ENCODE peak calls at places on chromosomes 3 and 15, in five cellular contexts. S is activated B cell treated with CpG ODN at 0.5 μM for 24 hours, W is thoracic aorta, M is lung, Y is BJ. E is an unnamed sample.

GRCh38 chr3:120344349-120344748 is 4.8 kb downstream of the LRRC58 start:
- DNase-seq in Y (no peak), M (no peak), W (no peak), S (no peak), E (no peak)

GRCh38 chr3:36461588-36461987 is 81.3 kb downstream of the STAC start:
- DNase-seq in M (no peak), W (no peak), Y (peak), S (no peak), E (no peak)

GRCh38 chr15:27873825-27874224 is 225.3 kb downstream of the OCA2 start:
- DNase-seq in M (no peak), W (no peak), Y (no peak), S (no peak), E (no peak)

GRCh38 chr3:143331336-143331735 is 211.8 kb downstream of the CHST2 start:
- DNase-seq in M (no peak), Y (no peak), W (no peak), S (no peak), E (no peak)

GRCh38 chr3:143586565-143586964 is 261.7 kb downstream of the SLC9A9 start:
- DNase-seq in W (no peak), Y (peak), M (no peak), S (no peak), E (no peak)

GRCh38 chr3:132597660-132598059 is 590 bp downstream of the ACKR4 start:
- DNase-seq in M (no peak), W (no peak), Y (no peak), S (no peak), E (no peak)

GRCh38 chr3:147195896-147196295 is 210.4 kb downstream of the ZIC4 start:
- DNase-seq in M (no peak), S (no peak), W (no peak), Y (no peak), E (no peak)

GRCh38 chr3:18987862-18988447 is 160.4 kb upstream of the KCNH8 start:
- DNase-seq in Y (no peak), M (no peak), S (no peak), W (no peak), E (no peak)

GRCh38 chr3:153029350-153029749 is 132.7 kb upstream of the RAP2B start:
- DNase-seq in Y (no peak), S (no peak), W (no peak), M (no peak), E (no peak)

GRCh38 chr3:158777171-158777873 is 24.5 kb upstream of the MFSD1 start:
- DNase-seq in W (no peak), Y (no peak), M (no peak), S (no peak), E (no peak)

GRCh38 chr3:132417695-132418520 is 606 bp downstream of the DNAJC13 start:
- DNase-seq in Y (no peak), W (peak), S (no peak), M (peak), E (no peak)

GRCh38 chr3:23455084-23455483 is 252.0 kb downstream of the UBE2E2 start:
- DNase-seq in S (no peak), Y (peak), M (no peak), W (no peak), E (no peak)

GRCh38 chr3:165854696-165855095 is 17.5 kb upstream of the BCHE start:
- DNase-seq in M (no peak), W (no peak), Y (no peak), S (no peak), E (no peak)

GRCh38 chr3:8972614-8973013 is 9.3 kb upstream of the RAD18 start:
- DNase-seq in Y (no peak), M (no peak), S (no peak), W (no peak), E (no peak)

GRCh38 chr3:80618295-80619256 is 850.8 kb upstream of the ROBO1 start:
- DNase-seq in Y (no peak), S (no peak), M (no peak), W (no peak), E (no peak)

GRCh38 chr3:135246027-135246426 is 451.0 kb downstream of the EPHB1 start:
- DNase-seq in Y (no peak), M (no peak), W (no peak), S (no peak), E (no peak)

GRCh38 chr15:100703671-100704070 is 101.3 kb downstream of the ASB7 start:
- DNase-seq in S (no peak), M (no peak), W (no peak), Y (no peak), E (no peak)

GRCh38 chr15:100705841-100706240 is 103.5 kb downstream of the ASB7 start:
- DNase-seq in M (no peak), S (no peak), Y (no peak), W (no peak), E (no peak)

GRCh38 chr15:100704281-100705055 is 102.1 kb downstream of the ASB7 start:
- DNase-seq in M (no peak), W (no peak), S (no peak), Y (no peak), E (no peak)

GRCh38 chr15:100705065-100705464 is 102.7 kb downstream of the ASB7 start:
- DNase-seq in W (no peak), S (no peak), Y (no peak), M (no peak), E (no peak)

DNA sequence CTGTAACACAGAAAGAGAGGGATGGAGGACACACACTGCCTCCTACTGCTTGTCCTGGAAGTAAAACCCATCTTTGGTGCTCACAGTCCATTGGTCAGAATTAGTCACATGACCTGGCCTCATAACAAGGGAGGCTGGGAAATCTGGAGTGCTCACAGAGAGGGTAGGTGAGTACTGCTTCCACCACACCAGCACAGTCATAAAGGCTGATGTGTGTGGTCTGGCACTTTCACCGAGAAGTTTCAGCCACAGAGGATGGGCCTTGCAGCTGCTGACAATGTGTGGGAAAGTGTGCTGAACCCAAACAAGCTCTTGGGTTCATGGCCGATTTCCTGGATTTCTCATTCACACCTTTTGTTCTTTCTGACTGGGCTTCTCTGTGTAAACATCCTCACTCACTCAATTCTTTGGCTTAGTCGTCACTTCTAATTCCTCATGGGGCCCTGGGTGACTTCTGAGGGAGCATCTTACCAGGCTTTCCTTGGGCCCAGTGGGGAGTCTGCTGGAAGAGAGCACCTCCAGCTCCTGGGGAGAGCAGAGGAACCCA is 100.7 kb downstream of the ASB7 start:
- DNase-seq in W (no peak), M (no peak), S (no peak), Y (no peak), E (no peak)
- TF ChIP-seq CTCF in W (no peak), M (no peak), S (no peak), Y (no peak), E (no peak)

GRCh38 chr3:123339302-123339701 is 109.6 kb downstream of the ADCY5 start:
- DNase-seq in W (no peak), Y (no peak), M (no peak), S (no peak), E (no peak)

GRCh38 chr3:123344175-123344908 is 104.5 kb downstream of the ADCY5 start:
- DNase-seq in M (no peak), S (no peak), Y (no peak), W (no peak), E (no peak)

GRCh38 chr3:123342631-123343080 is 106.2 kb downstream of the ADCY5 start:
- DNase-seq in Y (no peak), S (no peak), M (no peak), W (no peak), E (no peak)

GRCh38 chr3:123343296-123344174 is 105.4 kb downstream of the ADCY5 start:
- DNase-seq in W (no peak), M (no peak), Y (no peak), S (no peak), E (no peak)

DNA sequence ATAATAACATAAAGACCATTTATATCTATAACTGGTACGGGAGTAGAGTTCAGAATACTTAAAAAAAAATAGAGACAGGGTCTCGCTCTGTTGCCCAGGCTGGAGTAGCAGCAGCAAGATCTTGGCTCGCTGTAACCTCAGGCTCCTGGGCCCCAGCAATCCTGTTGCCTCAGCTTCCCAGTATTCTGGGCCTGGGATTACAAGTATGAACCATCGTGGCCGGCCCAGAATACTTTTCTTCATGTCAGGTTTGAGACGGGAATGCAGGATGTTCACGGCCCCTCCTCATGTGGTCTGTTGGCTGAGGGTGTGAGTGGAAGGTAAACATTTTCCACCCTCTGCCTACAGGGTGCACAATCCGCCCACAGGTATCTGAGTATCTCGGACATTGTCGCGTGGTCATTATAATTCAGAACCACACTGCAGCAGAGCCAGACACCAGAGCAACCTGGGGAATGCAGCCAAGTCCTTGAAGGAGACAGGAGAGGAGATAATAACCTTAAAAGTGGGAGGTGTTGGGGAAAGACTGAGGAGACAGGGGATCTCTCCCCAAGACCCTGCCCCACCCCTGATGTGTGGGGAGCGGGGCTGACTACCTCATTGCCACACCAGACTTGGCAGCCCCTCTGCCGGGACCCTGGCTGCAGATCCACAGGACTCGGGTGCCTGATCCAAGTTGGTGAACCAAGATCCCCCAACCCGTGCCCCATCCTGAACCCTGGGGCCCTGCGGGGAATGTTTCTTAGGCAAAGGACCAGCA is 106.8 kb downstream of the ADCY5 start:
- DNase-seq in M (no peak), S (no peak), Y (no peak), W (no peak), E (no peak)
- TF ChIP-seq CTCF in M (no peak), S (no peak), Y (no peak), W (no peak), E (no peak)

DNA sequence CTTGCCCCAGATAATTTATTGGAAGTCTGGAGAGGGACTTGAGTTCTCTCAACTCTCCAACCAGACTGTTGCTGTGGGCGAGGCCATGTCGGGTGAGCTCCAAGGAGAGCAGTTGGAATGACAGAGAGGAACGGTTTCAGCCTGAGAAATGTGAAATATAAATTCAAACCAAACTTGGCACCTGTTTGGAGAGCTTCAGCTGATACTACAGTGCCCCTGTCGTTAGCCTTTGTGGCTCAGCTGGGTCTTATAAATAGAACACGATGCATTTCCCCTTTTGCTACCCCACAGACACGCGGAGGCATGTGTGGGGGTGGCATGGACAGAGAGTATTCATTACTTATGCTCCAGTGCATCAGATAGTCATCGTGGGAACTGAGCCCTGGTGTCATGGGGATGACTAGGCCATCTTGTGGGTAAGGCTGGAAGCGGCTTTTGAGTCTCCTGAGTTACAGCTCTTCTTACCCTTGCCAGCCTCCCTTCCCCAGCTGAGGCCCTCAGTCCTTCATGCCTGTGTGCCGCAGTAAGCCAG is 15.6 kb downstream of the SMAD3 start:
- DNase-seq in W (peak), M (peak), S (peak), Y (peak), E (no peak)
- TF ChIP-seq CTCF in W (no peak), M (no peak), S (no peak), Y (peak), E (no peak)

DNA sequence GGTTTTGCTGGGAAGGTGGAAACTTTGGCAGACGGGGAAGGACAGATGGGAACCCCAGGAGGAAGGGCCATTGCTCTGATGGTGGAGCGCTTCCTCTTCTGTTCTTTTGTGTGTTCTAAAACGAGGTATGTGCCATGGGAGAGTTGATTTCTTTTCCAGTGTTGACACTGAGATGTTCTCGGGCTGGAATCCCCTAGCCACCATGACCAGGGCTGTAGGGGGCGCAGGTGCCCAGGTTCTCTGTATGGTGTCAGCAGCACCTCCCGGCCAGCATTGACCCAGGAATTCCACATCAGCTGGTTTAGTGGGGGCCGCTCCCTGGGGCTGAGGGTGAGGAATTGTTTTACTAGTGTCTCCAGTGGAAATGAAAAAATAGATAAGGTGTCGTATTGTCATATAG is 34.3 kb upstream of the ACAD9 start:
- DNase-seq in S (no peak), Y (no peak), W (no peak), M (no peak), E (no peak)
- TF ChIP-seq CTCF in S (no peak), Y (peak), W (no peak), M (no peak), E (no peak)

GRCh38 chr15:22811640-22812039 is 25.2 kb downstream of the NIPA1 start:
- DNase-seq in M (no peak), Y (no peak), W (no peak), S (no peak), E (no peak)
- TF ChIP-seq CTCF in M (no peak), Y (peak), W (no peak), S (no peak), E (no peak)

GRCh38 chr3:24494616-24495333 is at the start of gene THRB:
- DNase-seq in Y (no peak), M (peak), S (peak), W (peak), E (no peak)
- TF ChIP-seq CTCF in Y (no peak), M (no peak), S (no peak), W (peak), E (no peak)

DNA sequence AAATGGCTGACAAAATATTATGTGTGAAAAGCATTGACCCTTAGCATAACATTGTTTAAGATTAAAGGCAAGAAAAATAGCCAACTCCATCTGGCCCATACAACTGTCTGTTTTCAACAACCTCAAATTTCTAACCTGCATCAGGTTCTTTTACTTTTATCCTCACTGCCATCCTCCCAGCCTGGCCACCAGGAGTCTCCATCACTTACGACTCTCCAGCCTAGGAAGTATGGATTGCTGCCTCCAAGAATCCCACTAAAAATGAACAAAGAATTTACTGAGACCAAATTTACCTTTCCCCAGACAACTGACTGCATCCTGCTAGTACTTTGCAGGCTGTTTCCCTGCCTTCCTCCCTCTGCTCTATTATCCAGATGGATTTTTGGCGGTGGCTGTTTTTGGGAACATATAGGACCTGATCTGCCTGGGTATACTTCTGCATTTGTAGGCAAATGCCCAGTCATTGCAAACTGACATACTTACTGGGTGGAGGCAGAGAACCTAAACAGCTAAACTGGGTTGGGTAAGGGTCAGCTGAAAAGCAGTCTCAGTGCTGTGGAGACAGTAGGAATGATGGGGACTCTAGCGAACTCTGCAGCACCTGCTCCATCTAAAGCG is 144.2 kb downstream of the GHSR start:
- DNase-seq in S (no peak), W (no peak), M (no peak), Y (no peak), E (no peak)
- TF ChIP-seq CTCF in S (no peak), W (peak), M (no peak), Y (peak), E (no peak)